ENCODE peak calls at places on chromosome 14, in seven cellular contexts. E is astrocyte, V is astrocyte of the spinal cord, X is colonic mucosa, Y is lung, A is AG04450, K is MM.1S. J is an unnamed sample.

GRCh38 chr14:104446611-104447010 is 133.0 kb upstream of the C14orf180 start:
- DNase-seq in E (no peak), Y (peak), X (peak), K (no peak), V (no peak), A (no peak), J (no peak)

GRCh38 chr14:74852922-74853530 is 22.9 kb downstream of the PROX2 start:
- DNase-seq in A (peak), X (no peak), Y (no peak), V (peak), K (no peak), E (peak), J (peak)

GRCh38 chr14:59148334-59148900 is 40.0 kb upstream of the DAAM1 start:
- DNase-seq in V (no peak), X (no peak), E (no peak), Y (no peak), K (peak), A (no peak), J (no peak)

GRCh38 chr14:85178869-85179268 is 351.1 kb upstream of the FLRT2 start:
- DNase-seq in Y (no peak), V (no peak), E (no peak), X (no peak), K (no peak), A (no peak), J (no peak)

GRCh38 chr14:56666294-56666693 is 86.7 kb downstream of the TMEM260 start:
- DNase-seq in V (no peak), E (no peak), K (no peak), Y (no peak), X (no peak), A (no peak), J (no peak)

GRCh38 chr14:63283501-63284248 is 35.1 kb downstream of the GPHB5 start:
- DNase-seq in A (no peak), E (no peak), V (no peak), K (no peak), Y (no peak), X (no peak), J (no peak)

GRCh38 chr14:82009076-82009475 is 475.4 kb upstream of the SEL1L start:
- DNase-seq in K (no peak), Y (no peak), X (no peak), A (no peak), V (no peak), E (no peak), J (no peak)

GRCh38 chr14:95507174-95507573 is 9.3 kb downstream of the SYNE3 start:
- DNase-seq in A (peak), V (peak), E (peak), X (peak), K (no peak), Y (peak), J (peak)

GRCh38 chr14:67359319-67359774 is 257 bp downstream of the ATP6V1D start:
- DNase-seq in A (peak), Y (peak), V (no peak), E (peak), X (no peak), K (no peak), J (peak)

GRCh38 chr14:106268013-106268727 is 741.8 kb downstream of the TMEM121 start:
- DNase-seq in X (peak), E (no peak), Y (no peak), A (no peak), K (no peak), V (no peak), J (no peak)

GRCh38 chr14:74491952-74492351 is 1.2 kb downstream of the NPC2 start:
- DNase-seq in V (peak), K (peak), A (no peak), E (no peak), X (peak), Y (no peak), J (peak)

GRCh38 chr14:23259412-23259811 is 21.7 kb downstream of the RNF212B start:
- DNase-seq in X (no peak), Y (no peak), V (no peak), E (no peak), K (no peak), A (no peak), J (peak)

GRCh38 chr14:92093320-92093719 is 13.1 kb downstream of the ATXN3 start:
- DNase-seq in Y (no peak), X (no peak), K (no peak), A (no peak), E (no peak), V (no peak), J (no peak)
- TF ChIP-seq CTCF in Y (peak), X (no peak), K (peak), A (no peak), E (no peak), V (peak), J (no peak)

GRCh38 chr14:91365552-91365951 is 52.1 kb downstream of the CCDC88C start:
- DNase-seq in A (no peak), Y (no peak), K (peak), X (no peak), V (no peak), E (no peak), J (no peak)

GRCh38 chr14:91366749-91367148 is 50.9 kb downstream of the CCDC88C start:
- DNase-seq in E (no peak), A (no peak), X (no peak), K (no peak), V (no peak), Y (no peak), J (no peak)

GRCh38 chr14:91368681-91369416 is 48.8 kb downstream of the CCDC88C start:
- DNase-seq in V (no peak), E (no peak), Y (no peak), X (no peak), K (peak), A (no peak), J (no peak)

GRCh38 chr14:91369628-91370445 is 47.8 kb downstream of the CCDC88C start:
- DNase-seq in V (no peak), K (peak), A (no peak), E (no peak), Y (peak), X (no peak), J (no peak)

GRCh38 chr14:91367173-91368171 is 50.1 kb downstream of the CCDC88C start:
- DNase-seq in V (peak), K (peak), Y (peak), E (peak), X (no peak), A (no peak), J (no peak)
- H3K4me3 ChIP-seq in V (no peak), K (peak), Y (no peak), E (no peak), X (no peak), A (no peak), J (no peak)

DNA sequence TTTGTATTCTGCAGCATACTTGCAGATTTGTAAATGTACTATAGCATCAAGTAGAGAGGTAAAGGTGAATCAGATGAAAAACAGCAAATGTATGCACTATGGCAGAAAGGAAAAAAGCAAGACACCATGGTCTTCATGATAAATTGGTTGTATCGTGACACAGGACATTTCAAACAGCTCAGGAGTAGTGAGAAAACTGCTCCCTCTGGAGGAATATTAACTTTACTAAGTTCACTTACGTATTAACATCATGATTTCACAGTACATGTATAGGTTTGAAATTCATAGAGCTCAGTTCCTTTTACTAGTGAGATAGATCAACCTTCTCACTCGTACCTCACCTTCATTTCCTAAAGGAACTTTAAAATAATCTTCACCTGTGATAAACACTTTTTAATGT is 6.5 kb downstream of the MBIP start:
- DNase-seq in Y (no peak), A (no peak), K (no peak), X (no peak), V (no peak), E (no peak), J (no peak)
- TF ChIP-seq CTCF in Y (no peak), A (no peak), K (no peak), X (no peak), V (no peak), E (no peak), J (no peak)

GRCh38 chr14:66088661-66089060 is 397.5 kb upstream of the CCDC196 start:
- DNase-seq in A (no peak), X (no peak), E (no peak), Y (no peak), K (no peak), V (no peak), J (peak)
- H3K4me3 ChIP-seq in A (no peak), X (no peak), E (no peak), Y (no peak), K (no peak), V (no peak), J (no peak)

GRCh38 chr14:98138666-98139065 is 1133.3 kb downstream of the BCL11B start:
- DNase-seq in K (peak), E (no peak), X (peak), V (peak), A (no peak), Y (peak), J (peak)
- TF ChIP-seq CTCF in K (peak), E (peak), X (peak), V (peak), A (no peak), Y (peak), J (no peak)